ENCODE peak calls at places on chromosome 16, in ten cellular contexts. J is effector memory CD4-positive, alpha-beta T cell; O is CD4-positive, CD25-positive, alpha-beta regulatory T cell; I is LNCaP clone FGC; Z is GM23338; Y is right lobe of liver; K is GM12865; R is activated CD8-positive, alpha-beta memory T cell treated with anti-CD3 and anti-CD28 coated beads for 1 hour; L is AG09309; Q is AG04450. N is an unnamed sample.

GRCh38 chr16:87201777-87202176 is 115.4 kb downstream of the C16orf95 start:
- DNase-seq in R (no peak), J (no peak), Z (no peak), I (no peak), Q (no peak), L (no peak), Y (no peak), O (no peak), K (no peak), N (no peak)

GRCh38 chr16:69859105-69859969 is 91.8 kb upstream of the CLEC18A start:
- DNase-seq in O (no peak), I (no peak), J (no peak), Z (peak; percentile 92), R (no peak), Y (no peak), Q (no peak), K (peak; percentile 52), L (no peak), N (no peak)

GRCh38 chr16:11034481-11034931 is 90.1 kb downstream of the CLEC16A start:
- DNase-seq in J (no peak), Y (no peak), L (no peak), K (no peak), Q (no peak), I (no peak), O (no peak), Z (no peak), R (no peak), N (no peak)

GRCh38 chr16:46743232-46743719 is 4.9 kb downstream of the MYLK3 start:
- DNase-seq in J (no peak), Z (peak; percentile 58), K (peak; percentile 69), O (no peak), I (no peak), Y (no peak), L (no peak), Q (no peak), R (no peak), N (no peak)

GRCh38 chr16:88060524-88061219 is 109.4 kb downstream of the BANP start:
- DNase-seq in Q (no peak), Z (peak; percentile 20), Y (no peak), J (no peak), R (no peak), O (no peak), I (no peak), K (no peak), L (no peak), N (no peak)

GRCh38 chr16:20073203-20074088 is at the start of gene GPR139:
- DNase-seq in Y (no peak), Z (peak; percentile 78), I (no peak), K (no peak), L (no peak), O (no peak), R (no peak), Q (no peak), J (no peak), N (no peak)

GRCh38 chr16:74771656-74772315 is 2.8 kb downstream of the FA2H start:
- DNase-seq in I (no peak), Y (no peak), Q (no peak), O (no peak), K (peak; percentile 87), Z (no peak), J (no peak), R (no peak), L (no peak), N (no peak)

GRCh38 chr16:89525146-89525913 is 17.1 kb downstream of the SPG7 start:
- DNase-seq in Q (no peak), Y (no peak), Z (no peak), O (no peak), R (no peak), K (peak; percentile 23), I (no peak), J (no peak), L (no peak), N (no peak)

GRCh38 chr16:48098472-48098871 is 57.3 kb downstream of the ABCC12 start:
- DNase-seq in L (no peak), R (no peak), J (no peak), K (no peak), O (no peak), Y (no peak), I (no peak), Q (no peak), Z (no peak), N (no peak)

GRCh38 chr16:28609631-28610594 is at the start of gene SULT1A1:
- DNase-seq in Y (peak; percentile 91), I (no peak), O (no peak), R (no peak), K (no peak), Q (no peak), Z (peak; percentile 33), J (no peak), L (no peak), N (no peak)

GRCh38 chr16:87733190-87733589 is 32.6 kb downstream of the KLHDC4 start:
- DNase-seq in R (no peak), Y (no peak), Q (no peak), O (no peak), K (no peak), J (no peak), L (no peak), Z (no peak), I (no peak), N (no peak)

GRCh38 chr16:49483651-49484451 is 110.2 kb downstream of the C16orf78 start:
- DNase-seq in R (no peak), L (no peak), I (no peak), Z (peak; percentile 19), J (no peak), Q (no peak), Y (no peak), O (no peak), K (no peak), N (no peak)

GRCh38 chr16:87844809-87845208 is 24.5 kb downstream of the SLC7A5 start:
- DNase-seq in J (no peak), Y (no peak), R (no peak), I (no peak), L (no peak), O (no peak), Q (no peak), Z (no peak), K (no peak), N (no peak)

GRCh38 chr16:20740007-20740883 is 1.4 kb downstream of the THUMPD1 start:
- DNase-seq in K (peak; percentile 40), I (no peak), J (no peak), L (no peak), Y (no peak), Q (no peak), Z (peak; percentile 15), R (no peak), O (no peak), N (no peak)

GRCh38 chr16:31352344-31353115 is 2.4 kb upstream of the ITGAX start:
- DNase-seq in J (no peak), I (no peak), O (no peak), Q (no peak), Y (no peak), K (peak; percentile 29), Z (no peak), L (no peak), R (no peak), N (no peak)

GRCh38 chr16:13767215-13767614 is 152.7 kb upstream of the ERCC4 start:
- DNase-seq in L (no peak), I (no peak), K (no peak), Z (peak; percentile 44), R (no peak), O (no peak), Q (no peak), Y (no peak), J (no peak), N (no peak)

GRCh38 chr16:2977440-2977839 is 2.8 kb downstream of the PKMYT1 start:
- DNase-seq in R (no peak), Z (no peak), Q (no peak), K (no peak), O (no peak), I (peak; percentile 90), Y (peak; percentile 80), L (no peak), J (no peak), N (no peak)

GRCh38 chr16:13350000-13350399 is 448.6 kb downstream of the SHISA9 start:
- DNase-seq in Z (peak; percentile 3), L (no peak), K (no peak), Y (no peak), I (no peak), Q (no peak), R (no peak), O (no peak), J (no peak), N (no peak)

GRCh38 chr16:46689492-46690280 is at the start of gene ORC6:
- DNase-seq in I (peak; percentile 90), Y (peak; percentile 98), Z (peak; percentile 98), J (peak; percentile 93), L (peak; percentile 82), K (peak; percentile 98), Q (peak; percentile 89), O (peak; percentile 96), R (peak; percentile 96), N (peak; percentile 63)

GRCh38 chr16:65318138-65318537 is 196.3 kb upstream of the CDH11 start:
- DNase-seq in Z (peak; percentile 28), Y (no peak), K (no peak), O (no peak), I (no peak), L (no peak), J (no peak), R (no peak), Q (no peak), N (no peak)

GRCh38 chr16:83981799-83982198 is 13.8 kb downstream of the NECAB2 start:
- DNase-seq in K (no peak), Z (no peak), O (no peak), J (no peak), I (no peak), R (no peak), L (no peak), Q (no peak), Y (no peak), N (no peak)

GRCh38 chr16:1119766-1120611 is 23.9 kb upstream of the C1QTNF8 start:
- DNase-seq in O (no peak), L (no peak), K (peak; percentile 21), Y (no peak), R (no peak), Q (no peak), J (no peak), I (no peak), Z (no peak), N (no peak)

GRCh38 chr16:68689921-68690320 is 44.8 kb downstream of the CDH3 start:
- DNase-seq in J (no peak), R (no peak), Q (no peak), I (no peak), K (no peak), O (no peak), L (no peak), Y (no peak), Z (no peak), N (no peak)

GRCh38 chr16:48531011-48531962 is 78.7 kb downstream of the N4BP1 start:
- DNase-seq in I (no peak), Y (no peak), R (no peak), O (no peak), J (no peak), Z (no peak), K (no peak), Q (peak; percentile 4), L (no peak), N (no peak)

GRCh38 chr16:67847064-67847861 is at the start of gene CENPT:
- DNase-seq in Q (no peak), K (peak; percentile 22), L (no peak), I (no peak), R (no peak), J (no peak), Z (peak; percentile 62), Y (peak; percentile 60), O (no peak), N (no peak)

GRCh38 chr16:23145608-23146007 is 3.6 kb downstream of the USP31 start:
- DNase-seq in Z (peak; percentile 41), I (no peak), J (no peak), Y (no peak), L (no peak), K (no peak), O (no peak), R (no peak), Q (no peak), N (no peak)

GRCh38 chr16:31713945-31714898 is 159.4 kb upstream of the ZNF267 start:
- DNase-seq in Y (no peak), R (no peak), K (no peak), L (no peak), J (no peak), O (no peak), I (peak; percentile 41), Z (peak; percentile 63), Q (no peak), N (no peak)

GRCh38 chr16:5461141-5461540 is 363.5 kb upstream of the EEF2KMT start:
- DNase-seq in I (no peak), Q (no peak), K (no peak), Z (no peak), J (no peak), O (no peak), Y (no peak), L (no peak), R (no peak), N (no peak)